ENCODE peak calls at places on chromosomes 16 and 17, in seven cellular contexts. One of them, this sample, is unnamed.

GRCh38 chr17:2418572-2418971 is 17.7 kb upstream of the MNT start:
- DNase-seq in aorta: no peak
- DNase-seq in H7: peak; percentile 12
- DNase-seq in left ventricle myocardium inferior: no peak
- DNase-seq in HFF-Myc: no peak
- DNase-seq in heart right ventricle: no peak
- DNase-seq in cardiac muscle cell: no peak
- DNase-seq in this sample: no peak

GRCh38 chr16:87324411-87325275 is 7.5 kb upstream of the C16orf95 start:
- DNase-seq in H7: peak; percentile 98
- DNase-seq in cardiac muscle cell: peak; percentile 63
- DNase-seq in HFF-Myc: no peak
- DNase-seq in heart right ventricle: peak; percentile 38
- DNase-seq in left ventricle myocardium inferior: no peak
- DNase-seq in aorta: peak; percentile 52
- DNase-seq in this sample: peak; percentile 37

GRCh38 chr16:68265078-68265925 is 976 bp downstream of the SLC7A6 start:
- DNase-seq in H7: peak; percentile 75
- DNase-seq in HFF-Myc: no peak
- DNase-seq in left ventricle myocardium inferior: peak; percentile 40
- DNase-seq in cardiac muscle cell: peak; percentile 46
- DNase-seq in aorta: peak; percentile 69
- DNase-seq in heart right ventricle: peak; percentile 58
- DNase-seq in this sample: peak; percentile 81

GRCh38 chr17:5711344-5711743 is 127.0 kb upstream of the NLRP1 start:
- DNase-seq in cardiac muscle cell: no peak
- DNase-seq in H7: no peak
- DNase-seq in heart right ventricle: no peak
- DNase-seq in left ventricle myocardium inferior: no peak
- DNase-seq in HFF-Myc: no peak
- DNase-seq in aorta: no peak
- DNase-seq in this sample: no peak

GRCh38 chr16:739560-740458 is 988 bp downstream of the CIAO3 start:
- DNase-seq in heart right ventricle: no peak
- DNase-seq in cardiac muscle cell: no peak
- DNase-seq in left ventricle myocardium inferior: no peak
- DNase-seq in HFF-Myc: no peak
- DNase-seq in H7: no peak
- DNase-seq in aorta: no peak
- DNase-seq in this sample: no peak

GRCh38 chr16:86033016-86033474 is 134.1 kb downstream of the IRF8 start:
- DNase-seq in cardiac muscle cell: no peak
- DNase-seq in HFF-Myc: no peak
- DNase-seq in heart right ventricle: no peak
- DNase-seq in left ventricle myocardium inferior: no peak
- DNase-seq in H7: peak; percentile 73
- DNase-seq in aorta: no peak
- DNase-seq in this sample: no peak

GRCh38 chr16:920722-921121 is 50.1 kb downstream of the LMF1 start:
- DNase-seq in cardiac muscle cell: no peak
- DNase-seq in HFF-Myc: no peak
- DNase-seq in left ventricle myocardium inferior: peak; percentile 35
- DNase-seq in H7: no peak
- DNase-seq in aorta: peak; percentile 51
- DNase-seq in heart right ventricle: peak; percentile 33
- DNase-seq in this sample: peak; percentile 23

GRCh38 chr16:21685034-21685455 is 21.3 kb downstream of the OTOA start:
- DNase-seq in H7: peak; percentile 71
- DNase-seq in heart right ventricle: no peak
- DNase-seq in cardiac muscle cell: peak; percentile 62
- DNase-seq in left ventricle myocardium inferior: no peak
- DNase-seq in aorta: no peak
- DNase-seq in HFF-Myc: no peak
- DNase-seq in this sample: no peak

GRCh38 chr16:89023151-89023551 is 46.1 kb upstream of the CBFA2T3 start:
- DNase-seq in cardiac muscle cell: no peak
- DNase-seq in H7: no peak
- DNase-seq in HFF-Myc: no peak
- DNase-seq in heart right ventricle: no peak
- DNase-seq in left ventricle myocardium inferior: peak; percentile 1
- DNase-seq in aorta: no peak
- DNase-seq in this sample: no peak

GRCh38 chr16:85428899-85429775 is 184.0 kb upstream of the GSE1 start:
- DNase-seq in left ventricle myocardium inferior: peak; percentile 11
- DNase-seq in heart right ventricle: no peak
- DNase-seq in cardiac muscle cell: no peak
- DNase-seq in aorta: peak; percentile 47
- DNase-seq in HFF-Myc: no peak
- DNase-seq in H7: peak; percentile 66
- DNase-seq in this sample: no peak

GRCh38 chr17:58325289-58325726 is 3.3 kb downstream of the TSPOAP1 start:
- DNase-seq in H7: peak; percentile 94
- DNase-seq in heart right ventricle: no peak
- DNase-seq in cardiac muscle cell: peak; percentile 19
- DNase-seq in aorta: no peak
- DNase-seq in HFF-Myc: no peak
- DNase-seq in left ventricle myocardium inferior: no peak
- DNase-seq in this sample: no peak

GRCh38 chr17:18167421-18167820 is 16.2 kb upstream of the ALKBH5 start:
- DNase-seq in heart right ventricle: no peak
- DNase-seq in left ventricle myocardium inferior: no peak
- DNase-seq in cardiac muscle cell: no peak
- DNase-seq in HFF-Myc: no peak
- DNase-seq in H7: no peak
- DNase-seq in aorta: no peak
- DNase-seq in this sample: no peak

GRCh38 chr17:81066072-81066471 is 31.1 kb downstream of the BAIAP2 start:
- DNase-seq in left ventricle myocardium inferior: no peak
- DNase-seq in H7: no peak
- DNase-seq in HFF-Myc: no peak
- DNase-seq in aorta: no peak
- DNase-seq in cardiac muscle cell: no peak
- DNase-seq in heart right ventricle: no peak
- DNase-seq in this sample: no peak

GRCh38 chr16:1530883-1531637 is 2.4 kb upstream of the TMEM204 start:
- DNase-seq in H7: no peak
- DNase-seq in left ventricle myocardium inferior: peak; percentile 80
- DNase-seq in cardiac muscle cell: no peak
- DNase-seq in HFF-Myc: peak; percentile 90
- DNase-seq in aorta: peak; percentile 78
- DNase-seq in heart right ventricle: peak; percentile 75
- DNase-seq in this sample: peak; percentile 79

GRCh38 chr16:2044541-2044940 is 3.1 kb downstream of the NTHL1 start:
- DNase-seq in heart right ventricle: no peak
- DNase-seq in HFF-Myc: no peak
- DNase-seq in aorta: no peak
- DNase-seq in left ventricle myocardium inferior: no peak
- DNase-seq in H7: no peak
- DNase-seq in cardiac muscle cell: no peak
- DNase-seq in this sample: no peak

GRCh38 chr17:38918129-38918913 is 7.1 kb upstream of the LASP1NB start:
- DNase-seq in aorta: no peak
- DNase-seq in cardiac muscle cell: no peak
- DNase-seq in H7: peak; percentile 77
- DNase-seq in HFF-Myc: no peak
- DNase-seq in heart right ventricle: no peak
- DNase-seq in left ventricle myocardium inferior: no peak
- DNase-seq in this sample: no peak

GRCh38 chr17:81804559-81805399 is 829 bp downstream of the GCGR start:
- DNase-seq in cardiac muscle cell: no peak
- DNase-seq in heart right ventricle: no peak
- DNase-seq in left ventricle myocardium inferior: no peak
- DNase-seq in HFF-Myc: no peak
- DNase-seq in H7: peak; percentile 87
- DNase-seq in aorta: no peak
- DNase-seq in this sample: no peak

GRCh38 chr16:13307861-13308260 is 406.5 kb downstream of the SHISA9 start:
- DNase-seq in HFF-Myc: no peak
- DNase-seq in aorta: no peak
- DNase-seq in left ventricle myocardium inferior: no peak
- DNase-seq in heart right ventricle: no peak
- DNase-seq in H7: no peak
- DNase-seq in cardiac muscle cell: no peak
- DNase-seq in this sample: no peak

GRCh38 chr17:74444406-74444805 is 12.5 kb downstream of the GPRC5C start:
- DNase-seq in heart right ventricle: no peak
- DNase-seq in left ventricle myocardium inferior: peak; percentile 64
- DNase-seq in cardiac muscle cell: no peak
- DNase-seq in aorta: peak; percentile 69
- DNase-seq in HFF-Myc: no peak
- DNase-seq in H7: peak; percentile 76
- DNase-seq in this sample: no peak
- H3K4me3 ChIP-seq in heart right ventricle: no peak overlapping the region
- H3K4me3 ChIP-seq in left ventricle myocardium inferior: peak overlapping the region; percentile 59
- H3K4me3 ChIP-seq in cardiac muscle cell: no peak overlapping the region
- H3K4me3 ChIP-seq in aorta: no peak overlapping the region
- H3K4me3 ChIP-seq in HFF-Myc: no peak overlapping the region
- H3K4me3 ChIP-seq in H7: peak overlapping the region; percentile 8
- H3K4me3 ChIP-seq in this sample: no peak overlapping the region

DNA sequence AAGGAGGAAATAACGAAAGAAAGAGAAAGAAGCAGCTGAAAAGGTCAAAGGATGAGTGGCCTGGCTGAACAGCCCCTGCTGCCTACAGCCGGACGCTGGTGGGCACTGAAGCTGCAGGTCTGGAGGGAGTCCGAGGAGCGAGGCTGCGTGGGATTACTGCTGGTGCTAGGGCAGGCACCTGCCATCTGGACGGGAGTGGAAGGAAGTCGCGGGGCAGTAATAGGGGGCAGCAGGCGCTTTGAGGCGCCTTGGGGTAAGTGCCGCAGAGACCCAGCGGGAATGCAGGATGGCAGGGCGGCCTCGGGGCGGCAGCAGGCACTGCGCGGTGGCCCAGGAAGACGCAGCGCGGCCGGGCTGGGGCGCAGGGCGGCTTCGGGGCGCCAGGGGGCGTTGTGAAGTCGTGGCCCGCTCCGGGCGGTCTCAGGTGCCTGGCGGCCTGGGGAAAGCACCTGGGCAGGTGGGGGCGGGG is 305 bp upstream of the SCNN1G start:
- DNase-seq in H7: peak; percentile 99
- DNase-seq in heart right ventricle: peak; percentile 63
- DNase-seq in aorta: peak; percentile 74
- DNase-seq in cardiac muscle cell: peak; percentile 82
- DNase-seq in left ventricle myocardium inferior: peak; percentile 61
- DNase-seq in HFF-Myc: no peak
- DNase-seq in this sample: peak; percentile 61
- H3K4me3 ChIP-seq in H7: no peak overlapping the region
- H3K4me3 ChIP-seq in heart right ventricle: peak overlapping the region; percentile 44
- H3K4me3 ChIP-seq in aorta: peak overlapping the region; percentile 30
- H3K4me3 ChIP-seq in cardiac muscle cell: peak overlapping the region; percentile 12
- H3K4me3 ChIP-seq in left ventricle myocardium inferior: peak overlapping the region; percentile 67
- H3K4me3 ChIP-seq in HFF-Myc: no peak overlapping the region
- H3K4me3 ChIP-seq in this sample: no peak overlapping the region

DNA sequence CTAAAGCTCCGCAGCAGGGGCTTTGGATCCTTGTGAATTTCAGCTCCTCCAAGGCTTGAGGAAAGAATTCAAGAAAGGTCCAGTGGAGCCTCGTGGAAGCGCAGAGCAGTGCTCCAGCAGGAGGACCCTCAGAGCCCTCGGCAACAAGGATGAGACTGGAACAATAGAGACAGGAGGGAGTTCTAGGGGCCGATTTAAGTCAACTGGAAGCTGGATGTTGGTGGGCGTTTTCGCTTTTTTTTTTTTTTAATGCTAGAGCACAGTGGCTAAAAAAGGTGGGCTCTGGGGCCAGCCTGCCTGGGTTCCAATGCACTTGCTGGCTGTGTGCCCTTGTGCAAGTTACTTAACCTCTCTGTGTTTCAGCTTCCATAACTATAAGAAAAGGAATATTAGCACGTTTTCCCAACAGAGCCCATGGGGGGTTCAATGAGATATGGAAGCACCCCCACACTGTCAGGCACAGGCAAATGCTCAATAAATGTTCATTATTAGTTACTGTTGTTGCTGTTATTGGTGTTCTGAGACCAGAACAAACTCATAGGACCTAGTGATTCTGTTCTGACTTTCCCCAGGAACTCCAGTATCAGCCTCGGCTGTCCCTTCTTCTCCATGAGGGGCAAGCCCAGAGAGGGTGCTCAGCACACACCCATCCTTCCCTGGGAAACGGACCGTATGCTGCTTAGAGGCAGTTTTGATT is 5.3 kb upstream of the CBX8 start:
- DNase-seq in aorta: no peak
- DNase-seq in HFF-Myc: no peak
- DNase-seq in left ventricle myocardium inferior: no peak
- DNase-seq in heart right ventricle: no peak
- DNase-seq in cardiac muscle cell: no peak
- DNase-seq in H7: no peak
- DNase-seq in this sample: no peak
- H3K4me3 ChIP-seq in aorta: no peak overlapping the region
- H3K4me3 ChIP-seq in HFF-Myc: no peak overlapping the region
- H3K4me3 ChIP-seq in left ventricle myocardium inferior: peak overlapping the region; percentile 2
- H3K4me3 ChIP-seq in heart right ventricle: no peak overlapping the region
- H3K4me3 ChIP-seq in cardiac muscle cell: no peak overlapping the region
- H3K4me3 ChIP-seq in H7: no peak overlapping the region
- H3K4me3 ChIP-seq in this sample: no peak overlapping the region

GRCh38 chr16:81816351-81816750 is 37.3 kb downstream of the PLCG2 start:
- DNase-seq in heart right ventricle: no peak
- DNase-seq in cardiac muscle cell: no peak
- DNase-seq in aorta: no peak
- DNase-seq in HFF-Myc: no peak
- DNase-seq in H7: no peak
- DNase-seq in left ventricle myocardium inferior: no peak
- DNase-seq in this sample: no peak

GRCh38 chr16:81816793-81817210 is 37.7 kb downstream of the PLCG2 start:
- DNase-seq in left ventricle myocardium inferior: no peak
- DNase-seq in HFF-Myc: no peak
- DNase-seq in aorta: no peak
- DNase-seq in cardiac muscle cell: no peak
- DNase-seq in H7: no peak
- DNase-seq in heart right ventricle: no peak
- DNase-seq in this sample: no peak

GRCh38 chr16:81818514-81819304 is 39.6 kb downstream of the PLCG2 start:
- DNase-seq in left ventricle myocardium inferior: no peak
- DNase-seq in heart right ventricle: no peak
- DNase-seq in H7: no peak
- DNase-seq in HFF-Myc: no peak
- DNase-seq in cardiac muscle cell: no peak
- DNase-seq in aorta: no peak
- DNase-seq in this sample: no peak

GRCh38 chr16:81817296-81817695 is 38.2 kb downstream of the PLCG2 start:
- DNase-seq in heart right ventricle: no peak
- DNase-seq in cardiac muscle cell: no peak
- DNase-seq in aorta: no peak
- DNase-seq in H7: no peak
- DNase-seq in HFF-Myc: no peak
- DNase-seq in left ventricle myocardium inferior: no peak
- DNase-seq in this sample: no peak

DNA sequence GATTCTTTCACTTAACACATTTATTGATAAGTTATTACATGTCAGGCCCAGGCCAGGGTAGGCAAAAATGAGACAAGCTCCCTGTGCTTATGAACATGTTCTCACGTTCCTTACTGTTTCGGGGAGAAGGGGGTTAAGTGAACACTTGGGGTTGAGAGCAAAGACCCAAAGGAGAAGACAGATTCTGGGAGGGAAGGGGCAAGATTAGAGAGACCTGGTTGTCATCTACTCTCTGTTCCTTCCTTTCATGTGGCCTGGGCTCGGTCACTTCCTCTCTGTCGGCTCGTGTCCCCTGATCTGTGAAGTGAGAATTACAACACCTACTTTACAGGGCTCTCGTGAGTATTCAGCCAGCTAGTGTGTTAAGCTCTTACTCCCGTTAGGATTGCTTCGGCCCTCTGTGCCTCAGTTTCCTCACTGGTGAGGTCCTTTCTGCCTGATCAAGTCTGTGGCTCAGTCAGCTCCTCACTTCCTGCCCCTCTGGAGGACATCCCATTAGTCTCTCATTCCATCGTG is 38.8 kb downstream of the PLCG2 start:
- DNase-seq in left ventricle myocardium inferior: no peak
- DNase-seq in heart right ventricle: no peak
- DNase-seq in H7: no peak
- DNase-seq in HFF-Myc: no peak
- DNase-seq in aorta: no peak
- DNase-seq in cardiac muscle cell: no peak
- DNase-seq in this sample: no peak
- H3K4me3 ChIP-seq in left ventricle myocardium inferior: no peak overlapping the region
- H3K4me3 ChIP-seq in heart right ventricle: no peak overlapping the region
- H3K4me3 ChIP-seq in H7: no peak overlapping the region
- H3K4me3 ChIP-seq in HFF-Myc: no peak overlapping the region
- H3K4me3 ChIP-seq in aorta: no peak overlapping the region
- H3K4me3 ChIP-seq in cardiac muscle cell: no peak overlapping the region
- H3K4me3 ChIP-seq in this sample: no peak overlapping the region

This sample was measured in cardiac fibroblast.